ENCODE peak calls at places on chromosomes 5 and 9, in four cellular contexts. T, C, I and J are unnamed samples.

GRCh38 chr5:154193176-154193575 is 2.6 kb downstream of the GALNT10 start:
- DNase-seq in T (no peak), C (no peak), I (no peak), J (no peak)

GRCh38 chr5:53087171-53087570 is 22.4 kb downstream of the MOCS2 start:
- DNase-seq in T (no peak), C (no peak), I (no peak), J (no peak)

GRCh38 chr5:96278995-96279394 is 154.1 kb downstream of the PCSK1 start:
- DNase-seq in T (no peak), C (no peak), I (no peak), J (no peak)

GRCh38 chr9:87834357-87834756 is 48.3 kb upstream of the SPATA31E1 start:
- DNase-seq in T (peak; percentile 27), C (no peak), I (no peak), J (no peak)

GRCh38 chr9:12166511-12166910 is 526.7 kb upstream of the TYRP1 start:
- DNase-seq in T (no peak), C (no peak), I (no peak), J (no peak)

GRCh38 chr5:147216552-147217154 is 18.2 kb upstream of the STK32A start:
- DNase-seq in T (no peak), C (no peak), I (peak; percentile 3), J (no peak)

GRCh38 chr9:14104501-14104900 is 209.4 kb downstream of the NFIB start:
- DNase-seq in T (no peak), C (no peak), I (no peak), J (no peak)

GRCh38 chr5:3155717-3156116 is 404.2 kb upstream of the IRX2 start:
- DNase-seq in T (no peak), C (no peak), I (no peak), J (no peak)

GRCh38 chr9:123457586-123457985 is 101.6 kb downstream of the CRB2 start:
- DNase-seq in T (no peak), C (no peak), I (no peak), J (no peak)

GRCh38 chr9:133106511-133107244 is 14.4 kb downstream of the RALGDS start:
- DNase-seq in T (no peak), C (no peak), I (no peak), J (no peak)

GRCh38 chr9:116156621-116157314 is 3.2 kb downstream of the PAPPA start:
- DNase-seq in T (no peak), C (no peak), I (peak; percentile 75), J (no peak)

GRCh38 chr5:73722224-73722623 is 96.2 kb downstream of the ARHGEF28 start:
- DNase-seq in T (no peak), C (no peak), I (peak; percentile 22), J (no peak)